ENCODE peak calls at places on chromosomes 11 and 22, in eight cellular contexts. X is upper lobe of right lung; J is H1; I is CD8-positive, alpha-beta T cell; G is mammary epithelial cell; C is substantia nigra; W is body of pancreas; K is IMR-90. S is an unnamed sample.

GRCh38 chr22:28375761-28376534 is 303.7 kb downstream of the TTC28 start:
- DNase-seq in J (no peak), W (no peak), K (peak), C (no peak), I (no peak), X (no peak), G (no peak), S (no peak)

GRCh38 chr22:27718186-27719032 is 83.1 kb downstream of the MN1 start:
- DNase-seq in C (no peak), K (peak), J (no peak), G (peak), W (peak), I (no peak), X (peak), S (peak)

GRCh38 chr11:2928605-2929510 is at the start of gene PHLDA2:
- DNase-seq in C (no peak), J (peak), X (peak), K (peak), W (peak), I (peak), G (peak), S (peak)

GRCh38 chr11:130527648-130528300 is 79.3 kb downstream of the ADAMTS15 start:
- DNase-seq in J (no peak), I (no peak), C (no peak), X (no peak), G (no peak), W (no peak), K (peak), S (peak)

GRCh38 chr22:22388494-22388893 is 120.0 kb downstream of the ZNF280B start:
- DNase-seq in G (no peak), K (no peak), X (no peak), W (no peak), J (no peak), C (no peak), I (no peak), S (no peak)

GRCh38 chr22:31812977-31813605 is 59.3 kb downstream of the DEPDC5 start:
- DNase-seq in C (no peak), K (no peak), G (no peak), X (no peak), J (no peak), I (no peak), W (no peak), S (no peak)

GRCh38 chr11:119771210-119771770 is 42.3 kb upstream of the NECTIN1 start:
- DNase-seq in C (no peak), J (no peak), W (no peak), G (no peak), X (peak), I (no peak), K (no peak), S (no peak)

GRCh38 chr11:88709567-88709966 is 356.2 kb downstream of the GRM5 start:
- DNase-seq in I (no peak), C (peak), K (no peak), G (peak), X (no peak), W (no peak), J (no peak), S (no peak)

GRCh38 chr11:114044042-114044871 is 15.3 kb upstream of the ZBTB16 start:
- DNase-seq in K (no peak), I (no peak), J (no peak), C (no peak), W (no peak), X (no peak), G (no peak), S (no peak)

GRCh38 chr11:70306586-70307033 is 36.1 kb downstream of the PPFIA1 start:
- DNase-seq in J (no peak), G (no peak), C (no peak), K (no peak), I (no peak), W (no peak), X (no peak), S (no peak)

GRCh38 chr11:106101797-106102196 is 24.3 kb downstream of the AASDHPPT start:
- DNase-seq in C (no peak), G (peak), J (no peak), K (peak), W (no peak), I (no peak), X (no peak), S (no peak)

GRCh38 chr11:23155503-23155902 is 295.2 kb upstream of the CCDC179 start:
- DNase-seq in I (no peak), W (no peak), J (no peak), X (no peak), C (no peak), G (no peak), K (no peak), S (no peak)

GRCh38 chr22:42990131-42990838 is 24.7 kb downstream of the PACSIN2 start:
- DNase-seq in J (no peak), G (peak), I (no peak), W (peak), C (no peak), K (peak), X (no peak), S (no peak)

GRCh38 chr22:44891293-44891747 is 118.5 kb downstream of the PHF21B start:
- DNase-seq in W (no peak), K (no peak), C (no peak), G (no peak), I (no peak), X (no peak), J (no peak), S (no peak)

GRCh38 chr11:61270354-61271070 is 24.6 kb downstream of the VWCE start:
- DNase-seq in J (no peak), I (no peak), G (peak), X (no peak), W (no peak), C (no peak), K (peak), S (no peak)

GRCh38 chr11:122159173-122159701 is 43.2 kb upstream of the BLID start:
- DNase-seq in J (no peak), W (no peak), C (peak), K (peak), I (no peak), X (no peak), G (peak), S (no peak)

GRCh38 chr11:72460091-72460647 is 25.8 kb upstream of the CLPB start:
- DNase-seq in C (no peak), G (no peak), X (no peak), I (no peak), J (no peak), K (no peak), W (no peak), S (no peak)

GRCh38 chr11:61787928-61788491 is 4.4 kb downstream of the TMEM258 start:
- DNase-seq in X (no peak), G (peak), I (no peak), C (peak), K (peak), W (peak), J (peak), S (no peak)

GRCh38 chr22:17369553-17370035 is 334 bp downstream of the CECR2 start:
- DNase-seq in X (peak), J (peak), C (peak), G (no peak), W (peak), K (no peak), I (peak), S (no peak)

GRCh38 chr11:118438314-118438931 is 2.1 kb downstream of the KMT2A start:
- DNase-seq in X (no peak), K (peak), J (no peak), C (peak), G (peak), I (peak), W (peak), S (peak)

GRCh38 chr11:113806403-113806802 is 26.8 kb downstream of the CLDN25 start:
- DNase-seq in X (no peak), J (peak), I (no peak), C (no peak), W (no peak), K (peak), G (peak), S (no peak)

DNA sequence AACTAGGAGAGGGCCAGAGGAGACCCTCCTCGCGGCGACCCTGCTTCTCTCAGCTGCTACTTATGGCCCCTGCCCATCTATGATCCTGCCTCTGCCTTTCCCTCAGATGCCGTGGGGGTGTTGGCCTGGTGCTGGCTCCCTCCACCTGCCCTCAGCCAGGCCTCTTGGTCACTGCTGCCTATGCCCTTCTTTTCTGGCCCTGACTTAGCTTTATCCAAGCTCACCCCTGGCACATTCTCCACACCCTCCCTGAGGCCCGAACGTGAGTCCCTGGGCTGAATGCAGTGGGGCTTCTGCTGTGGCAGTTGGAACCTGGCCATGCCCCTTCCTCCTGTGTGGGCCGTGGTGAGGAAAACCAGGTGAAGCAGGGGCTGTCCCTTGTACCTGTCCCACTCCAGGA is 19.8 kb upstream of the SUSD2 start:
- DNase-seq in X (no peak), W (no peak), C (no peak), K (no peak), G (no peak), I (no peak), J (no peak), S (no peak)
- H3K27ac ChIP-seq in X (no peak), W (no peak), C (no peak), K (no peak), G (no peak), I (no peak), J (no peak), S (peak)

GRCh38 chr22:39184586-39185577 is 32.4 kb upstream of the CBX7 start:
- DNase-seq in J (no peak), G (no peak), W (no peak), I (no peak), C (no peak), K (no peak), X (peak), S (peak)
- H3K27ac ChIP-seq in J (no peak), G (peak), W (peak), I (no peak), C (peak), K (peak), X (peak), S (no peak)

GRCh38 chr22:19758896-19759458 is 1.6 kb upstream of the TBX1 start:
- DNase-seq in I (no peak), J (no peak), W (no peak), C (no peak), X (no peak), K (no peak), G (no peak), S (no peak)
- H3K27ac ChIP-seq in I (no peak), J (no peak), W (no peak), C (no peak), X (no peak), K (no peak), G (no peak), S (no peak)

GRCh38 chr22:48083502-48083901 is 1321.1 kb downstream of the TBC1D22A start:
- DNase-seq in I (no peak), K (no peak), C (no peak), X (no peak), G (no peak), W (no peak), J (no peak), S (no peak)
- H3K27ac ChIP-seq in I (no peak), K (no peak), C (no peak), X (no peak), G (no peak), W (no peak), J (no peak), S (no peak)

GRCh38 chr11:47396049-47396320 is 12.4 kb upstream of the SLC39A13 start:
- DNase-seq in G (no peak), C (no peak), X (no peak), J (no peak), I (no peak), K (no peak), W (no peak), S (no peak)

GRCh38 chr11:47393163-47394049 is 15.0 kb upstream of the SLC39A13 start:
- DNase-seq in K (peak), X (peak), G (no peak), W (peak), I (no peak), J (no peak), C (peak), S (no peak)

GRCh38 chr11:47394050-47394321 is 14.4 kb upstream of the SLC39A13 start:
- DNase-seq in C (no peak), I (no peak), J (no peak), W (no peak), G (no peak), X (peak), K (no peak), S (no peak)

GRCh38 chr11:47395225-47396048 is 13.0 kb upstream of the SLC39A13 start:
- DNase-seq in X (no peak), G (no peak), J (no peak), C (no peak), I (no peak), W (no peak), K (no peak), S (no peak)

GRCh38 chr11:47394322-47395224 is 13.8 kb upstream of the SLC39A13 start:
- DNase-seq in G (no peak), X (peak), W (peak), I (peak), J (no peak), C (peak), K (peak), S (no peak)
- H3K27ac ChIP-seq in G (no peak), X (peak), W (peak), I (peak), J (no peak), C (peak), K (no peak), S (peak)